ENCODE peak calls at places on chromosome 18, in seven cellular contexts. X is MM.1S, Q is GM23248, S is K562, Y is HCT116, L is neural progenitor cell, Z is PC-3. E is an unnamed sample.

GRCh38 chr18:22015156-22015555 is 154.2 kb upstream of the GATA6 start:
- DNase-seq in S (no peak), Y (no peak), L (no peak), Z (peak), Q (peak), X (no peak), E (no peak)

GRCh38 chr18:76493213-76494107 is 1.6 kb downstream of the ZNF516 start:
- DNase-seq in Y (no peak), S (peak), L (peak), X (peak), Q (peak), Z (no peak), E (peak)

GRCh38 chr18:76339246-76339620 is 155.8 kb downstream of the ZNF516 start:
- DNase-seq in L (no peak), Y (no peak), Z (no peak), X (no peak), S (no peak), Q (no peak), E (no peak)

GRCh38 chr18:77100751-77101355 is 31.7 kb downstream of the MBP start:
- DNase-seq in S (no peak), L (no peak), Z (peak), Y (no peak), Q (peak), X (no peak), E (no peak)

GRCh38 chr18:43220691-43221090 is 56.6 kb downstream of the SYT4 start:
- DNase-seq in Z (no peak), L (no peak), Q (no peak), Y (no peak), X (no peak), S (no peak), E (no peak)

GRCh38 chr18:62702259-62702658 is 13.1 kb upstream of the PHLPP1 start:
- DNase-seq in S (no peak), Z (no peak), L (no peak), X (no peak), Q (no peak), Y (no peak), E (no peak)

GRCh38 chr18:49744395-49744987 is 68.8 kb downstream of the ACAA2 start:
- DNase-seq in S (no peak), Z (no peak), L (no peak), Q (no peak), X (no peak), Y (no peak), E (no peak)

GRCh38 chr18:54416459-54416858 is 58.8 kb downstream of the C18orf54 start:
- DNase-seq in Y (no peak), Z (peak), X (no peak), Q (peak), S (no peak), L (peak), E (peak)

GRCh38 chr18:3012306-3012919 is 531 bp downstream of the LPIN2 start:
- DNase-seq in Q (peak), Z (peak), Y (no peak), X (no peak), S (peak), L (no peak), E (no peak)

GRCh38 chr18:3360211-3360610 is 89.8 kb upstream of the TGIF1 start:
- DNase-seq in X (no peak), Y (no peak), S (no peak), Q (no peak), L (peak), Z (no peak), E (no peak)

GRCh38 chr18:61738488-61738887 is 154.3 kb downstream of the RNF152 start:
- DNase-seq in Z (peak), Y (no peak), Q (peak), S (no peak), L (no peak), X (no peak), E (no peak)

GRCh38 chr18:65592419-65592818 is 158.4 kb upstream of the CDH7 start:
- DNase-seq in L (no peak), Z (peak), Y (no peak), S (no peak), Q (no peak), X (peak), E (no peak)

GRCh38 chr18:32271649-32272324 is 81.9 kb downstream of the MEP1B start:
- DNase-seq in Z (peak), Y (peak), Q (peak), S (peak), L (peak), X (peak), E (peak)

GRCh38 chr18:79603321-79604204 is 76.0 kb upstream of the CTDP1 start:
- DNase-seq in Z (no peak), X (no peak), Q (no peak), L (no peak), Y (no peak), S (no peak), E (no peak)

GRCh38 chr18:21330122-21330701 is 88.2 kb downstream of the GREB1L start:
- DNase-seq in Z (peak), X (no peak), Y (peak), L (peak), S (no peak), Q (peak), E (no peak)

GRCh38 chr18:67199993-67200617 is 316.4 kb downstream of the DSEL start:
- DNase-seq in S (no peak), Y (peak), X (peak), Z (peak), Q (peak), L (peak), E (peak)

GRCh38 chr18:74234326-74235171 is 57.2 kb downstream of the CYB5A start:
- DNase-seq in Q (peak), X (no peak), S (no peak), Z (peak), L (no peak), Y (no peak), E (peak)

GRCh38 chr18:68428026-68428425 is 286.9 kb downstream of the TMX3 start:
- DNase-seq in Y (no peak), S (no peak), X (no peak), Z (peak), Q (peak), L (no peak), E (no peak)

GRCh38 chr18:22170421-22171262 is 1.3 kb downstream of the GATA6 start:
- DNase-seq in L (peak), Z (peak), Y (no peak), X (no peak), Q (peak), S (no peak), E (no peak)

GRCh38 chr18:70296781-70297180 is 7.9 kb downstream of the SOCS6 start:
- DNase-seq in X (no peak), S (no peak), Q (no peak), Y (no peak), L (no peak), Z (no peak), E (no peak)

GRCh38 chr18:77063256-77063655 is 69.3 kb downstream of the MBP start:
- DNase-seq in Y (no peak), S (no peak), Z (peak), X (peak), L (no peak), Q (no peak), E (no peak)

GRCh38 chr18:36124841-36125240 is 4.3 kb downstream of the SLC39A6 start:
- DNase-seq in Z (no peak), L (no peak), Q (no peak), S (no peak), Y (no peak), X (no peak), E (no peak)

GRCh38 chr18:30971338-30971956 is 71.1 kb downstream of the DSC3 start:
- DNase-seq in X (peak), Z (peak), Y (peak), Q (peak), L (peak), S (peak), E (no peak)

GRCh38 chr18:63183263-63183662 is 136.3 kb downstream of the BCL2 start:
- DNase-seq in X (no peak), L (no peak), Z (no peak), Y (no peak), Q (no peak), S (no peak), E (no peak)

GRCh38 chr18:27605107-27605834 is 420.2 kb upstream of the CHST9 start:
- DNase-seq in L (peak), S (peak), Z (peak), Q (peak), Y (peak), X (peak), E (peak)

DNA sequence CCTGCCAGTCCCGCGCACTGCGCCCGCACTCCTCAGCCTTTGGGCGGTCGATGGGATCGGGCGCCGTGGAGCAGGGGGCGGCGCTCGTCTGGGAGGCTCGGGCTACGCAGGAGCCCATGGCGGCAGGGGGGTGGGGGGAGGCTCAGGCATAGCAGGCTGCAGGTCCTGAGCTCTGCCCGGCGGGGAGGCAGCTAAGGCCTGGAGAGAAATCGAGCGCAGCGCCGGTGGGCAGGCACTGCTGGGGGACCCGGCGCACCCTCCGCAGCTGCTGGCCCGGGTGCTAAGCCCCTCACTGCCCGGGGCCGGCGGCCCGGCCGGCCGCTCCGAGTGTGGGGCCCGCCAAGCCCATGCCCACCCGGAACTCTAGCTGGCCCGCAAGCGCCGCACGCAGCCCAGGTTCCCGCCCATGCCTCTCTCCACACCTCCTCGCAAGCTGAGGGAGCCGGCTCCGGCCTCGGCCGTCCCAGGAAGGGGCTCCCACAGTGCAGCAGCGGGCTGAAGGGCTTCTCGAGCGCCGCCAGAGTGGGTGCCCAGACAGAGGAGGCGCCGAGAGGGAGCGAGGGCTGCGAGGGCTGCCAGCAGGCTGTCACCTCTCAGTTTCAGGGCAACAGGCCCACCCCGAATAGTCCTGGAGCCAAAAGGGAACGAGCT is 74.1 kb downstream of the PSMG2 start:
- DNase-seq in Z (peak), S (no peak), Q (peak), X (no peak), L (no peak), Y (no peak), E (no peak)
- H3K4me3 ChIP-seq in Z (peak), S (no peak), Q (peak), X (no peak), L (no peak), Y (no peak), E (no peak)

GRCh38 chr18:7735194-7735593 is 168.1 kb downstream of the PTPRM start:
- DNase-seq in Q (no peak), X (no peak), Y (no peak), S (no peak), L (no peak), Z (no peak), E (no peak)
- TF ChIP-seq EZH2 in Q (no peak), X (no peak), Y (no peak), S (no peak), L (no peak), Z (no peak), E (no peak)

GRCh38 chr18:47912343-47912742 is 18.1 kb downstream of the SMAD2 start:
- DNase-seq in Z (no peak), Q (no peak), S (no peak), L (no peak), Y (no peak), X (no peak), E (no peak)

GRCh38 chr18:47911877-47912276 is 18.6 kb downstream of the SMAD2 start:
- DNase-seq in Y (no peak), S (peak), L (no peak), Z (no peak), Q (no peak), X (no peak), E (no peak)

GRCh38 chr18:47915229-47915628 is 15.2 kb downstream of the SMAD2 start:
- DNase-seq in L (no peak), Z (peak), S (no peak), Y (no peak), Q (peak), X (no peak), E (no peak)

GRCh38 chr18:47915930-47916329 is 14.5 kb downstream of the SMAD2 start:
- DNase-seq in L (no peak), S (no peak), X (no peak), Z (peak), Q (no peak), Y (no peak), E (no peak)

DNA sequence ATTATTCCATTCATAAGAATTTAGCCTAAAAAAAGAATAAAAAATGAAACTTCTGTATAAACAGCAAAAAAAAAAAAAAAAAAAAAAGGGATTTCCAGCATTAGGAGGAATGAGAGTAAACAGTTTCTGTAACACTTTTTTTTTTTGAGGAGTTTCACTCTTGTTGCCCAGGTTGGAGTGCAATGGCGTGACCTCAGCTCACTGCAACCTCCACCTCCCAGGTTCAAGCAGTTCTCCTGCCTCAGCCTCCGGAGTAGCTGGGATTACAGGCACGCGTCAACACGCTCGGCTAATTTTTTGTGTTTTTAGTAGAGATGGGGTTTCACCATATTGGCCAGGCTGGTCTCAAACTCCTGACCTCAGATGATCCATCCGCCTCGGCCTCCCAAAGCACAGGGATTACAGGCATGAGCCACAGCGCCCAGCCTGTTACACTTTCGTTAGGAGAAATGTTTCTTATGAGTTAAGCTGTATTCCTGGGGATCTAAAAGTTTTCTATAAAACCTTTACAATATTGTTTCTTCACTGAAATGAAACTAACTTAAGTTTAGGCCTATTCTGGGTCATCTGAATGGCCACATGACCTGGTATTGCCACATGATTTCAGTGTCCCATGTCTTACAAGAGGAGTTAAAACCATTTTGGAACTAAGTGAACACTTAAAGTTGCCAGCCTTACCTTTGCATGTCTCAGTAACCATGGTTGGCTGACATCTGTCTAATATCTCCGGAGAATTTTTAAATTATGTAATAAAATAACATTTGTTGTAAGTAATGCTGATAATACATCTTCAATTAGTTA is 17.5 kb downstream of the SMAD2 start:
- DNase-seq in L (no peak), Y (no peak), Z (no peak), S (no peak), X (no peak), Q (no peak), E (no peak)
- H3K4me3 ChIP-seq in L (no peak), Y (no peak), Z (no peak), S (no peak), X (no peak), Q (no peak), E (no peak)

GRCh38 chr18:47263197-47263827 is 11.9 kb upstream of the SKOR2 start:
- DNase-seq in Y (no peak), X (no peak), Q (no peak), Z (no peak), L (peak), S (peak), E (no peak)
- TF ChIP-seq EZH2 in Y (no peak), X (no peak), Q (no peak), Z (no peak), L (peak), S (no peak), E (no peak)

DNA sequence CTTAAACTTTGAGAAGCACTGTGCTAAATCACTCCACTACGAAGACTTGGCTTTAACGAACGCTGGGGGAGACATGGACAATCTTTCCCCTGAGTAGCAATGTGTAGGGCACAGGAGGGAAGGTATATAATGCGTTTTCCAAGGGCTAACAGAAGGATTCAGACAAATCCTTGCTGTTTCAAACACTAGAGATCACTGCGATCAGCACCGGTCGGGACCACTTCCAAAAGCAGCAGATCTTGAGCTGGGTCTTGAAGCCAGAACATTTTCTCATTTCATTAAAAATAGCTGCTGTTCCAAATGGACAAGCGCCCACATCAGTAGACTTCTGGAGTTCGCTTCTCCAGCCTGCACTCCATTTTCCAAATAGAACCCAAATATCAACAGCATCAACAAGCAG is 65.1 kb upstream of the MAPRE2 start:
- DNase-seq in L (peak), S (no peak), Z (no peak), Q (no peak), Y (no peak), X (no peak), E (no peak)
- H3K4me3 ChIP-seq in L (peak), S (no peak), Z (no peak), Q (no peak), Y (peak), X (peak), E (peak)

DNA sequence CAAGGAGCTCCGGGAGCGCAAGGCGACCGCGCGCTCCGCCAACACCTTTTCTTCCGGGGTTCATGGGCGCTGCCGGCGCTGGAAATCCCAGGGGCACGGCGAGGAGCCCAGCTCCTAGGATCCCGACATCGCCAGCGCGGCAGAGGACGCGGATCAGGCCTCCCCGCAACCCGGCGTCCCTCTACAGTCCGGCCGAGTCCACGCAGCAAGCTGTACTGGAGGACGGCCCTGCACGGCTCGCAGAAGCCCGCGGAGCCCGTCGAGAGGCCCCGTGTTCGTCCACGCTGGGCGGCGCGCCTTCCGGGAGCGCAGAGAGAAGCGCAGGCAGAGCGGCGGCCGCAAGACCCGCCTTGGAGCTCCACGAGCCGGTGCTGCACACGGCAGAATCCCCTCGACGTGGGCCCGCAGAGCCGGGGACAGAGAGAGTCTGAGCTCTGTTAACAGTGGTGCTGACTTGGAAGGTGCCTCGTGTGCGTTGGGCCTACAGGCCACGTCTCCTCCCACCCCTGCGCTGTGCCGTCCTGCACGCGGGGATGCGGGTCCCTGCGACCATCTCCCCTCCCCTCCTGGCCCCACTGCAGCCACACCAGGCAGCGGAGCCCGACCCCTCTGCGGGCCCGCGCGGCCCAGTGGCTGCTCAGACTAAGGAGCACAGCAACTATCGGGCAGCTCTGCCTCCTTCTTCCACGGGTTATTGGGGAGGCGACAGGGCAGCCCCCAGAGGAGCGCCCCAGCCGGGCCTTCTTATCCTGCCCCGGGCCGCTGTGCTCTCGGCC is 28.1 kb upstream of the PTPN2 start:
- DNase-seq in Z (no peak), X (no peak), Q (peak), L (no peak), S (no peak), Y (no peak), E (no peak)
- TF ChIP-seq EZH2 in Z (no peak), X (no peak), Q (no peak), L (no peak), S (no peak), Y (no peak), E (no peak)

E was measured in SK-N-MC.